ENCODE peak calls at places on chromosome 19, in seven cellular contexts. Q is iris pigment epithelial cell, S is A549, E is SIG-M5, A is NCI-H774, Z is lung microvascular endothelial cell, G is brain microvascular endothelial cell. I is an unnamed sample.

GRCh38 chr19:55549500-55550320 is 4.4 kb upstream of the SBK3 start:
- DNase-seq in Q (peak), A (no peak), S (peak), G (peak), E (no peak), Z (peak), I (no peak)

GRCh38 chr19:54430306-54431254 is 15.3 kb downstream of the TTYH1 start:
- DNase-seq in G (peak), Z (peak), Q (peak), E (no peak), S (peak), A (no peak), I (peak)

GRCh38 chr19:49861127-49861526 is 6.2 kb downstream of the PNKP start:
- DNase-seq in G (no peak), S (peak), E (no peak), Q (peak), A (no peak), Z (no peak), I (no peak)

GRCh38 chr19:33785795-33786194 is 10.9 kb upstream of the KCTD15 start:
- DNase-seq in Z (no peak), E (no peak), Q (peak), S (no peak), G (no peak), A (no peak), I (no peak)

GRCh38 chr19:1312732-1313694 is 27.3 kb downstream of the EFNA2 start:
- DNase-seq in E (no peak), A (no peak), Q (peak), S (peak), Z (peak), G (peak), I (no peak)

GRCh38 chr19:29668746-29669609 is 3.7 kb downstream of the PLEKHF1 start:
- DNase-seq in E (no peak), A (no peak), G (no peak), Z (no peak), Q (no peak), S (no peak), I (no peak)

GRCh38 chr19:40621283-40621682 is 20.1 kb downstream of the LTBP4 start:
- DNase-seq in G (no peak), S (no peak), A (no peak), Z (no peak), E (no peak), Q (no peak), I (no peak)

GRCh38 chr19:48963371-48964204 is 1.5 kb upstream of the FTL start:
- DNase-seq in Q (peak), Z (peak), S (peak), G (no peak), A (no peak), E (no peak), I (peak)

GRCh38 chr19:45419396-45419795 is 4.3 kb downstream of the ERCC1 start:
- DNase-seq in S (no peak), G (no peak), A (no peak), E (no peak), Q (no peak), Z (no peak), I (no peak)

GRCh38 chr19:46656541-46656940 is 4.4 kb downstream of the DACT3 start:
- DNase-seq in G (no peak), Q (no peak), A (no peak), E (no peak), Z (no peak), S (no peak), I (no peak)

GRCh38 chr19:38617764-38618589 is at the start of gene MAP4K1:
- DNase-seq in A (no peak), G (no peak), S (no peak), E (no peak), Q (no peak), Z (peak), I (peak)

GRCh38 chr19:9945319-9945966 is 9.1 kb upstream of the OLFM2 start:
- DNase-seq in S (peak), E (no peak), Q (peak), A (no peak), G (peak), Z (no peak), I (peak)

GRCh38 chr19:21568816-21569496 is 63.6 kb downstream of the ZNF429 start:
- DNase-seq in Z (peak), G (peak), A (peak), Q (peak), E (no peak), S (no peak), I (peak)

GRCh38 chr19:58154287-58154678 is 3.7 kb upstream of the ZNF329 start:
- DNase-seq in E (no peak), Z (peak), A (no peak), S (no peak), Q (peak), G (peak), I (peak)

GRCh38 chr19:4069331-4069959 is 2.7 kb upstream of the ZBTB7A start:
- DNase-seq in A (no peak), Q (no peak), Z (no peak), S (no peak), G (no peak), E (no peak), I (peak)